ENCODE peak calls at places on chromosomes 16 and 17, in eight cellular contexts. V is NCI-H1092 treated with DMSO at 0.1 percent for 48 hours, I is WTC11, R is AG04450, H is T-helper 2 cell, S is RWPE1, Q is H9, P is head of caudate nucleus. U is an unnamed sample.

GRCh38 chr17:61139219-61139618 is 260.4 kb upstream of the TBX2 start:
- DNase-seq in S (no peak), H (peak), R (peak), V (no peak), Q (no peak), I (no peak), P (no peak), U (no peak)

GRCh38 chr16:67245189-67245585 is 2.1 kb downstream of the FHOD1 start:
- DNase-seq in I (no peak), H (no peak), V (no peak), Q (no peak), P (no peak), R (no peak), S (no peak), U (no peak)

GRCh38 chr16:617855-618254 is 12.9 kb upstream of the WFIKKN1 start:
- DNase-seq in R (no peak), V (no peak), H (no peak), Q (no peak), P (no peak), I (no peak), S (no peak), U (no peak)

GRCh38 chr16:35797811-35798210 is 2338.4 kb downstream of the TP53TG3F start:
- DNase-seq in Q (no peak), V (no peak), R (no peak), P (no peak), I (no peak), H (no peak), S (no peak), U (peak)

GRCh38 chr17:11997147-11997971 is at the start of gene ZNF18:
- DNase-seq in H (peak), I (peak), S (peak), R (peak), P (peak), Q (peak), V (peak), U (peak)

GRCh38 chr16:29765167-29766032 is 12.7 kb upstream of the ZG16 start:
- DNase-seq in S (no peak), Q (no peak), V (peak), H (no peak), I (no peak), P (no peak), R (no peak), U (peak)

GRCh38 chr17:75832652-75833400 is 11.4 kb downstream of the UNC13D start:
- DNase-seq in R (no peak), I (peak), V (no peak), P (no peak), S (no peak), Q (peak), H (peak), U (no peak)

GRCh38 chr16:69906838-69907301 is 44.3 kb upstream of the CLEC18A start:
- DNase-seq in V (no peak), Q (no peak), H (no peak), S (no peak), R (peak), I (no peak), P (no peak), U (no peak)

GRCh38 chr17:74113326-74113725 is 90.2 kb upstream of the RPL38 start:
- DNase-seq in H (no peak), I (no peak), R (no peak), P (no peak), S (no peak), V (no peak), Q (no peak), U (no peak)

GRCh38 chr17:80108321-80108971 is 7.1 kb downstream of the GAA start:
- DNase-seq in R (no peak), V (no peak), S (no peak), H (no peak), Q (peak), P (peak), I (peak), U (no peak)

GRCh38 chr17:7837375-7838290 is 3.6 kb downstream of the KDM6B start:
- DNase-seq in I (no peak), S (no peak), Q (no peak), R (no peak), H (no peak), P (no peak), V (peak), U (no peak)

GRCh38 chr17:55421179-55421934 is at the start of gene MMD:
- DNase-seq in P (peak), R (no peak), H (no peak), S (peak), V (peak), I (peak), Q (no peak), U (no peak)

GRCh38 chr16:86723699-86724098 is 145.3 kb downstream of the FOXL1 start:
- DNase-seq in R (no peak), I (peak), Q (peak), H (no peak), P (peak), S (no peak), V (no peak), U (no peak)

GRCh38 chr16:48895142-48895541 is 285.2 kb upstream of the N4BP1 start:
- DNase-seq in H (no peak), S (no peak), R (no peak), I (peak), V (no peak), Q (no peak), P (no peak), U (no peak)

GRCh38 chr16:85783441-85783840 is 15.9 kb downstream of the EMC8 start:
- DNase-seq in Q (no peak), I (no peak), H (no peak), S (no peak), V (no peak), P (no peak), R (no peak), U (no peak)

GRCh38 chr17:32349503-32349853 is 479 bp upstream of the ZNF207 start:
- DNase-seq in V (peak), P (no peak), Q (no peak), I (no peak), S (no peak), R (no peak), H (no peak), U (peak)

GRCh38 chr16:88781140-88782077 is 3.6 kb downstream of the PIEZO1 start:
- DNase-seq in I (no peak), P (no peak), H (peak), Q (no peak), V (no peak), R (no peak), S (no peak), U (no peak)

GRCh38 chr16:86122681-86123342 is 223.8 kb downstream of the IRF8 start:
- DNase-seq in P (no peak), S (no peak), Q (peak), V (no peak), R (no peak), I (peak), H (no peak), U (no peak)

GRCh38 chr17:82963104-82963950 is 116.1 kb upstream of the METRNL start:
- DNase-seq in H (no peak), S (peak), V (no peak), Q (peak), P (peak), R (peak), I (peak), U (no peak)

GRCh38 chr16:77675464-77676324 is 46.6 kb upstream of the NUDT7 start:
- DNase-seq in S (peak), V (peak), H (peak), P (peak), Q (peak), R (peak), I (peak), U (peak)

GRCh38 chr16:51146256-51146924 is 4.7 kb downstream of the SALL1 start:
- DNase-seq in S (no peak), H (no peak), I (no peak), V (no peak), P (no peak), R (no peak), Q (no peak), U (no peak)

GRCh38 chr16:56600398-56600999 is 7.9 kb upstream of the MT2A start:
- DNase-seq in S (peak), Q (no peak), P (peak), V (peak), R (no peak), I (peak), H (peak), U (no peak)

GRCh38 chr17:2084766-2085647 is 30.1 kb downstream of the HIC1 start:
- DNase-seq in S (peak), H (no peak), I (no peak), Q (peak), R (peak), P (no peak), V (no peak), U (no peak)

GRCh38 chr17:38559025-38559879 is 46.5 kb downstream of the SRCIN1 start:
- DNase-seq in Q (peak), H (peak), S (peak), R (no peak), I (peak), V (peak), P (no peak), U (peak)

GRCh38 chr17:63841350-63842172 is 924 bp downstream of the SMARCD2 start:
- DNase-seq in H (no peak), V (peak), S (no peak), Q (no peak), I (peak), P (peak), R (no peak), U (no peak)

GRCh38 chr17:46837521-46837920 is 13.9 kb upstream of the WNT9B start:
- DNase-seq in R (no peak), P (no peak), I (no peak), V (no peak), S (no peak), H (no peak), Q (no peak), U (no peak)

GRCh38 chr16:81554993-81555392 is 110.4 kb downstream of the CMIP start:
- DNase-seq in V (no peak), S (no peak), H (no peak), I (no peak), P (no peak), Q (no peak), R (no peak), U (no peak)

GRCh38 chr16:83160609-83161008 is 533.8 kb downstream of the CDH13 start:
- DNase-seq in R (no peak), I (no peak), P (no peak), H (no peak), V (no peak), S (no peak), Q (no peak), U (no peak)

GRCh38 chr16:19307587-19308241 is 22.2 kb downstream of the CLEC19A start:
- DNase-seq in V (no peak), S (no peak), Q (peak), H (no peak), R (no peak), P (no peak), I (peak), U (no peak)

GRCh38 chr16:83110221-83110768 is 483.5 kb downstream of the CDH13 start:
- DNase-seq in Q (no peak), S (no peak), V (no peak), R (no peak), I (no peak), H (no peak), P (no peak), U (no peak)

GRCh38 chr16:50696575-50697420 is 3.4 kb downstream of the NOD2 start:
- DNase-seq in S (peak), R (no peak), V (no peak), H (peak), P (peak), Q (no peak), I (no peak), U (peak)

GRCh38 chr17:76840884-76841775 is 27.1 kb upstream of the MGAT5B start:
- DNase-seq in H (no peak), I (no peak), V (no peak), Q (no peak), P (no peak), R (no peak), S (no peak), U (no peak)

GRCh38 chr17:16131593-16131992 is 83.7 kb downstream of the NCOR1 start:
- DNase-seq in R (no peak), S (no peak), I (no peak), H (no peak), V (no peak), Q (no peak), P (no peak), U (no peak)

GRCh38 chr17:36550491-36551417 is 6.0 kb downstream of the GGNBP2 start:
- DNase-seq in P (no peak), V (no peak), Q (no peak), R (no peak), S (no peak), H (peak), I (no peak), U (no peak)

GRCh38 chr16:3444032-3444388 is 530 bp downstream of the NAA60 start:
- DNase-seq in R (peak), H (no peak), V (no peak), I (no peak), P (peak), S (peak), Q (no peak), U (no peak)

GRCh38 chr16:58337090-58337444 is 42.2 kb upstream of the PRSS54 start:
- DNase-seq in Q (peak), R (no peak), S (no peak), I (no peak), H (no peak), P (no peak), V (no peak), U (no peak)

GRCh38 chr16:10077861-10078260 is 104.4 kb downstream of the GRIN2A start:
- DNase-seq in H (no peak), R (no peak), S (no peak), P (no peak), Q (no peak), V (no peak), I (no peak), U (no peak)

GRCh38 chr16:54928421-54929089 is 2.1 kb upstream of the IRX5 start:
- DNase-seq in S (peak), P (peak), V (peak), H (peak), R (no peak), I (no peak), Q (peak), U (no peak)

U was measured in NCI-H2029 treated with DMSO at 0.1 percent for 48 hours.